ENCODE peak calls at places on chromosomes 5 and 9, in eight cellular contexts. T is NCI-H1092 treated with DMSO at 0.1 percent for 48 hours; Y is T-helper 22 cell; U is DMS53; R is ELR; J is hepatocyte; C is iPS DF 6.9; G is activated T-helper 9 cell treated with anti-CD3 and anti-CD28 coated beads, Interleukin-2, amount 50 U/mL, for 16 hours. L is an unnamed sample.

GRCh38 chr9:129587487-129588262 is 33.2 kb downstream of the C9orf50 start:
- DNase-seq in T (no peak), Y (no peak), U (no peak), R (no peak), J (no peak), C (no peak), G (no peak), L (no peak)

GRCh38 chr9:130864541-130864940 is 29.5 kb downstream of the ABL1 start:
- DNase-seq in T (no peak), Y (no peak), U (no peak), R (no peak), J (no peak), C (no peak), G (no peak), L (no peak)

GRCh38 chr5:73081093-73081492 is 39.3 kb upstream of the TMEM171 start:
- DNase-seq in T (no peak), Y (no peak), U (no peak), R (no peak), J (no peak), C (no peak), G (no peak), L (no peak)

GRCh38 chr5:65926893-65927292 is 518 bp downstream of the ERBIN start:
- DNase-seq in T (no peak), Y (no peak), U (peak), R (peak), J (peak), C (no peak), G (no peak), L (no peak)

GRCh38 chr9:128341435-128341849 is 1.1 kb downstream of the SLC27A4 start:
- DNase-seq in T (peak), Y (peak), U (peak), R (peak), J (peak), C (no peak), G (peak), L (no peak)

GRCh38 chr5:139828207-139828895 is 32.7 kb downstream of the PSD2 start:
- DNase-seq in T (no peak), Y (no peak), U (no peak), R (no peak), J (no peak), C (no peak), G (no peak), L (no peak)

GRCh38 chr5:154095819-154096380 is 57.1 kb downstream of the MFAP3 start:
- DNase-seq in T (no peak), Y (no peak), U (peak), R (no peak), J (no peak), C (no peak), G (no peak), L (no peak)

GRCh38 chr5:179164331-179165311 is 104.4 kb downstream of the ZNF354C start:
- DNase-seq in T (no peak), Y (no peak), U (no peak), R (no peak), J (no peak), C (no peak), G (no peak), L (no peak)

GRCh38 chr9:114098660-114099522 is at the start of gene KIF12:
- DNase-seq in T (no peak), Y (no peak), U (peak), R (peak), J (peak), C (no peak), G (no peak), L (no peak)

GRCh38 chr5:113336975-113337374 is 97.8 kb downstream of the TSSK1B start:
- DNase-seq in T (peak), Y (no peak), U (peak), R (peak), J (peak), C (no peak), G (no peak), L (peak)

GRCh38 chr9:83020864-83021263 is 42.1 kb downstream of the RASEF start:
- DNase-seq in T (no peak), Y (no peak), U (no peak), R (no peak), J (no peak), C (no peak), G (no peak), L (no peak)

GRCh38 chr9:99368341-99369326 is 146.6 kb downstream of the SEC61B start:
- DNase-seq in T (no peak), Y (no peak), U (peak), R (peak), J (no peak), C (no peak), G (no peak), L (peak)

GRCh38 chr9:12889402-12890106 is 114.7 kb downstream of the LURAP1L start:
- DNase-seq in T (no peak), Y (no peak), U (no peak), R (no peak), J (no peak), C (no peak), G (no peak), L (no peak)

GRCh38 chr5:74167206-74167929 is 473.2 kb downstream of the ENC1 start:
- DNase-seq in T (no peak), Y (no peak), U (peak), R (peak), J (peak), C (no peak), G (no peak), L (no peak)

GRCh38 chr5:148455055-148455675 is 71.4 kb downstream of the FBXO38 start:
- DNase-seq in T (no peak), Y (no peak), U (no peak), R (peak), J (peak), C (no peak), G (no peak), L (peak)

GRCh38 chr5:33032161-33033085 is 321.3 kb downstream of the NPR3 start:
- DNase-seq in T (no peak), Y (no peak), U (no peak), R (no peak), J (peak), C (no peak), G (no peak), L (no peak)

GRCh38 chr9:101307524-101308213 is 77.1 kb downstream of the BAAT start:
- DNase-seq in T (no peak), Y (no peak), U (no peak), R (no peak), J (no peak), C (no peak), G (no peak), L (no peak)

GRCh38 chr5:146872191-146872590 is 6.4 kb downstream of the PPP2R2B start:
- DNase-seq in T (no peak), Y (no peak), U (no peak), R (no peak), J (no peak), C (no peak), G (no peak), L (no peak)

GRCh38 chr9:128863647-128864046 is 18.1 kb downstream of the KYAT1 start:
- DNase-seq in T (peak), Y (peak), U (peak), R (peak), J (peak), C (peak), G (peak), L (no peak)

GRCh38 chr9:14179449-14179848 is 134.5 kb downstream of the NFIB start:
- DNase-seq in T (peak), Y (no peak), U (peak), R (no peak), J (no peak), C (no peak), G (no peak), L (no peak)

GRCh38 chr5:89690331-89690730 is 719.2 kb downstream of the CETN3 start:
- DNase-seq in T (no peak), Y (no peak), U (no peak), R (no peak), J (no peak), C (no peak), G (no peak), L (no peak)

GRCh38 chr9:20398511-20399338 is 223.6 kb downstream of the MLLT3 start:
- DNase-seq in T (no peak), Y (no peak), U (no peak), R (no peak), J (no peak), C (no peak), G (no peak), L (no peak)

GRCh38 chr5:136195971-136196577 is 3.1 kb upstream of the SMIM32 start:
- DNase-seq in T (peak), Y (no peak), U (no peak), R (no peak), J (peak), C (no peak), G (no peak), L (peak)

GRCh38 chr5:82735160-82735789 is 341.9 kb downstream of the TMEM167A start:
- DNase-seq in T (no peak), Y (no peak), U (peak), R (peak), J (peak), C (no peak), G (no peak), L (peak)

GRCh38 chr9:113219972-113220371 is 1.1 kb downstream of the FKBP15 start:
- DNase-seq in T (no peak), Y (no peak), U (no peak), R (peak), J (no peak), C (no peak), G (no peak), L (no peak)

GRCh38 chr9:134841180-134841904 is 39.3 kb upstream of the FCN2 start:
- DNase-seq in T (no peak), Y (no peak), U (no peak), R (no peak), J (no peak), C (no peak), G (no peak), L (no peak)

GRCh38 chr9:5418481-5418880 is 19.2 kb downstream of the PLGRKT start:
- DNase-seq in T (no peak), Y (no peak), U (no peak), R (no peak), J (no peak), C (no peak), G (no peak), L (no peak)

GRCh38 chr9:6218099-6218502 is 2.5 kb downstream of the IL33 start:
- DNase-seq in T (no peak), Y (no peak), U (no peak), R (peak), J (no peak), C (no peak), G (no peak), L (peak)

GRCh38 chr5:9170026-9170425 is 375.8 kb downstream of the SEMA5A start:
- DNase-seq in T (no peak), Y (no peak), U (no peak), R (peak), J (no peak), C (no peak), G (no peak), L (no peak)

GRCh38 chr9:131747352-131747751 is 7.5 kb upstream of the RAPGEF1 start:
- DNase-seq in T (peak), Y (no peak), U (peak), R (peak), J (peak), C (no peak), G (no peak), L (no peak)

GRCh38 chr9:70504814-70505213 is 90.4 kb upstream of the KLF9 start:
- DNase-seq in T (no peak), Y (no peak), U (no peak), R (no peak), J (no peak), C (no peak), G (no peak), L (no peak)

GRCh38 chr5:133341915-133342710 is 270.2 kb downstream of the FSTL4 start:
- DNase-seq in T (no peak), Y (no peak), U (no peak), R (no peak), J (no peak), C (no peak), G (no peak), L (no peak)

GRCh38 chr5:143585970-143586369 is 182.5 kb upstream of the NR3C1 start:
- DNase-seq in T (no peak), Y (no peak), U (peak), R (peak), J (no peak), C (no peak), G (no peak), L (no peak)

GRCh38 chr5:138000102-138000723 is 32.7 kb downstream of the FAM13B start:
- DNase-seq in T (no peak), Y (no peak), U (peak), R (peak), J (peak), C (no peak), G (no peak), L (peak)

L was measured in retinal pigment epithelial cell.